ENCODE peak calls at places on chromosomes 3 and 15, in ten cellular contexts. One of them, this sample, is unnamed.

GRCh38 chr3:141875893-141876380 is 506 bp upstream of the ATP1B3 start:
- DNase-seq in posterior vena cava: peak
- DNase-seq in fibroblast of the aortic adventitia: peak
- DNase-seq in left kidney: peak
- DNase-seq in activated CD8-positive, alpha-beta T cell treated with anti-CD3 and anti-CD28 coated beads for 36 hours: peak
- DNase-seq in activated CD4-positive, alpha-beta T cell treated with anti-CD3 and anti-CD28 coated beads, Interleukin-2, amount 50 U/mL, for 24 hours: peak
- DNase-seq in fibroblast of pulmonary artery: peak
- DNase-seq in posterior cingulate gyrus: peak
- DNase-seq in NCI-H2171 treated with DMSO at 0.1 percent for 48 hours: peak
- DNase-seq in neuronal stem cell: peak
- DNase-seq in this sample: no peak

GRCh38 chr3:122974764-122975162 is 52.8 kb downstream of the SEMA5B start:
- DNase-seq in posterior vena cava: no peak
- DNase-seq in fibroblast of the aortic adventitia: peak
- DNase-seq in left kidney: no peak
- DNase-seq in activated CD8-positive, alpha-beta T cell treated with anti-CD3 and anti-CD28 coated beads for 36 hours: no peak
- DNase-seq in activated CD4-positive, alpha-beta T cell treated with anti-CD3 and anti-CD28 coated beads, Interleukin-2, amount 50 U/mL, for 24 hours: no peak
- DNase-seq in fibroblast of pulmonary artery: peak
- DNase-seq in posterior cingulate gyrus: no peak
- DNase-seq in NCI-H2171 treated with DMSO at 0.1 percent for 48 hours: no peak
- DNase-seq in neuronal stem cell: no peak
- DNase-seq in this sample: peak

GRCh38 chr15:90211440-90212168 is 10.5 kb downstream of the SEMA4B start:
- DNase-seq in posterior vena cava: no peak
- DNase-seq in fibroblast of the aortic adventitia: peak
- DNase-seq in left kidney: no peak
- DNase-seq in activated CD8-positive, alpha-beta T cell treated with anti-CD3 and anti-CD28 coated beads for 36 hours: no peak
- DNase-seq in activated CD4-positive, alpha-beta T cell treated with anti-CD3 and anti-CD28 coated beads, Interleukin-2, amount 50 U/mL, for 24 hours: no peak
- DNase-seq in fibroblast of pulmonary artery: no peak
- DNase-seq in posterior cingulate gyrus: no peak
- DNase-seq in NCI-H2171 treated with DMSO at 0.1 percent for 48 hours: no peak
- DNase-seq in neuronal stem cell: no peak
- DNase-seq in this sample: no peak

GRCh38 chr3:156859578-156859977 is 33.4 kb downstream of the LEKR1 start:
- DNase-seq in posterior vena cava: no peak
- DNase-seq in fibroblast of the aortic adventitia: no peak
- DNase-seq in left kidney: no peak
- DNase-seq in activated CD8-positive, alpha-beta T cell treated with anti-CD3 and anti-CD28 coated beads for 36 hours: no peak
- DNase-seq in activated CD4-positive, alpha-beta T cell treated with anti-CD3 and anti-CD28 coated beads, Interleukin-2, amount 50 U/mL, for 24 hours: no peak
- DNase-seq in fibroblast of pulmonary artery: no peak
- DNase-seq in posterior cingulate gyrus: no peak
- DNase-seq in NCI-H2171 treated with DMSO at 0.1 percent for 48 hours: no peak
- DNase-seq in neuronal stem cell: no peak
- DNase-seq in this sample: no peak

GRCh38 chr15:97893988-97894387 is 66.5 kb upstream of the ARRDC4 start:
- DNase-seq in posterior vena cava: no peak
- DNase-seq in fibroblast of the aortic adventitia: no peak
- DNase-seq in left kidney: no peak
- DNase-seq in activated CD8-positive, alpha-beta T cell treated with anti-CD3 and anti-CD28 coated beads for 36 hours: no peak
- DNase-seq in activated CD4-positive, alpha-beta T cell treated with anti-CD3 and anti-CD28 coated beads, Interleukin-2, amount 50 U/mL, for 24 hours: no peak
- DNase-seq in fibroblast of pulmonary artery: no peak
- DNase-seq in posterior cingulate gyrus: no peak
- DNase-seq in NCI-H2171 treated with DMSO at 0.1 percent for 48 hours: no peak
- DNase-seq in neuronal stem cell: no peak
- DNase-seq in this sample: no peak

GRCh38 chr3:25380222-25380739 is 47.8 kb upstream of the RARB start:
- DNase-seq in posterior vena cava: no peak
- DNase-seq in fibroblast of the aortic adventitia: no peak
- DNase-seq in left kidney: peak
- DNase-seq in activated CD8-positive, alpha-beta T cell treated with anti-CD3 and anti-CD28 coated beads for 36 hours: no peak
- DNase-seq in activated CD4-positive, alpha-beta T cell treated with anti-CD3 and anti-CD28 coated beads, Interleukin-2, amount 50 U/mL, for 24 hours: no peak
- DNase-seq in fibroblast of pulmonary artery: peak
- DNase-seq in posterior cingulate gyrus: no peak
- DNase-seq in NCI-H2171 treated with DMSO at 0.1 percent for 48 hours: no peak
- DNase-seq in neuronal stem cell: no peak
- DNase-seq in this sample: no peak

GRCh38 chr3:27877122-27878011 is 155.2 kb upstream of the EOMES start:
- DNase-seq in posterior vena cava: no peak
- DNase-seq in fibroblast of the aortic adventitia: no peak
- DNase-seq in left kidney: no peak
- DNase-seq in activated CD8-positive, alpha-beta T cell treated with anti-CD3 and anti-CD28 coated beads for 36 hours: peak
- DNase-seq in activated CD4-positive, alpha-beta T cell treated with anti-CD3 and anti-CD28 coated beads, Interleukin-2, amount 50 U/mL, for 24 hours: no peak
- DNase-seq in fibroblast of pulmonary artery: no peak
- DNase-seq in posterior cingulate gyrus: no peak
- DNase-seq in NCI-H2171 treated with DMSO at 0.1 percent for 48 hours: no peak
- DNase-seq in neuronal stem cell: no peak
- DNase-seq in this sample: no peak

GRCh38 chr15:97502038-97502437 is 458.5 kb upstream of the ARRDC4 start:
- DNase-seq in posterior vena cava: no peak
- DNase-seq in fibroblast of the aortic adventitia: peak
- DNase-seq in left kidney: peak
- DNase-seq in activated CD8-positive, alpha-beta T cell treated with anti-CD3 and anti-CD28 coated beads for 36 hours: no peak
- DNase-seq in activated CD4-positive, alpha-beta T cell treated with anti-CD3 and anti-CD28 coated beads, Interleukin-2, amount 50 U/mL, for 24 hours: no peak
- DNase-seq in fibroblast of pulmonary artery: peak
- DNase-seq in posterior cingulate gyrus: no peak
- DNase-seq in NCI-H2171 treated with DMSO at 0.1 percent for 48 hours: no peak
- DNase-seq in neuronal stem cell: no peak
- DNase-seq in this sample: no peak

GRCh38 chr3:57856675-57857074 is 100.6 kb downstream of the SLMAP start:
- DNase-seq in posterior vena cava: no peak
- DNase-seq in fibroblast of the aortic adventitia: no peak
- DNase-seq in left kidney: no peak
- DNase-seq in activated CD8-positive, alpha-beta T cell treated with anti-CD3 and anti-CD28 coated beads for 36 hours: no peak
- DNase-seq in activated CD4-positive, alpha-beta T cell treated with anti-CD3 and anti-CD28 coated beads, Interleukin-2, amount 50 U/mL, for 24 hours: no peak
- DNase-seq in fibroblast of pulmonary artery: peak
- DNase-seq in posterior cingulate gyrus: no peak
- DNase-seq in NCI-H2171 treated with DMSO at 0.1 percent for 48 hours: no peak
- DNase-seq in neuronal stem cell: no peak
- DNase-seq in this sample: no peak

GRCh38 chr3:78871048-78871447 is 896.8 kb downstream of the ROBO1 start:
- DNase-seq in posterior vena cava: no peak
- DNase-seq in fibroblast of the aortic adventitia: no peak
- DNase-seq in left kidney: no peak
- DNase-seq in activated CD8-positive, alpha-beta T cell treated with anti-CD3 and anti-CD28 coated beads for 36 hours: no peak
- DNase-seq in activated CD4-positive, alpha-beta T cell treated with anti-CD3 and anti-CD28 coated beads, Interleukin-2, amount 50 U/mL, for 24 hours: no peak
- DNase-seq in fibroblast of pulmonary artery: no peak
- DNase-seq in posterior cingulate gyrus: no peak
- DNase-seq in NCI-H2171 treated with DMSO at 0.1 percent for 48 hours: no peak
- DNase-seq in neuronal stem cell: no peak
- DNase-seq in this sample: no peak

GRCh38 chr3:171387047-171387446 is 73.2 kb downstream of the TNIK start:
- DNase-seq in posterior vena cava: no peak
- DNase-seq in fibroblast of the aortic adventitia: no peak
- DNase-seq in left kidney: no peak
- DNase-seq in activated CD8-positive, alpha-beta T cell treated with anti-CD3 and anti-CD28 coated beads for 36 hours: no peak
- DNase-seq in activated CD4-positive, alpha-beta T cell treated with anti-CD3 and anti-CD28 coated beads, Interleukin-2, amount 50 U/mL, for 24 hours: no peak
- DNase-seq in fibroblast of pulmonary artery: no peak
- DNase-seq in posterior cingulate gyrus: no peak
- DNase-seq in NCI-H2171 treated with DMSO at 0.1 percent for 48 hours: no peak
- DNase-seq in neuronal stem cell: no peak
- DNase-seq in this sample: no peak

GRCh38 chr15:68518785-68519430 is 59.9 kb upstream of the CORO2B start:
- DNase-seq in posterior vena cava: no peak
- DNase-seq in fibroblast of the aortic adventitia: no peak
- DNase-seq in left kidney: no peak
- DNase-seq in activated CD8-positive, alpha-beta T cell treated with anti-CD3 and anti-CD28 coated beads for 36 hours: no peak
- DNase-seq in activated CD4-positive, alpha-beta T cell treated with anti-CD3 and anti-CD28 coated beads, Interleukin-2, amount 50 U/mL, for 24 hours: no peak
- DNase-seq in fibroblast of pulmonary artery: no peak
- DNase-seq in posterior cingulate gyrus: no peak
- DNase-seq in NCI-H2171 treated with DMSO at 0.1 percent for 48 hours: peak
- DNase-seq in neuronal stem cell: no peak
- DNase-seq in this sample: no peak

GRCh38 chr3:132255041-132255745 is 62.0 kb upstream of the ACP3 start:
- DNase-seq in posterior vena cava: no peak
- DNase-seq in fibroblast of the aortic adventitia: peak
- DNase-seq in left kidney: no peak
- DNase-seq in activated CD8-positive, alpha-beta T cell treated with anti-CD3 and anti-CD28 coated beads for 36 hours: no peak
- DNase-seq in activated CD4-positive, alpha-beta T cell treated with anti-CD3 and anti-CD28 coated beads, Interleukin-2, amount 50 U/mL, for 24 hours: no peak
- DNase-seq in fibroblast of pulmonary artery: peak
- DNase-seq in posterior cingulate gyrus: no peak
- DNase-seq in NCI-H2171 treated with DMSO at 0.1 percent for 48 hours: no peak
- DNase-seq in neuronal stem cell: no peak
- DNase-seq in this sample: peak

GRCh38 chr3:123447749-123448502 is 964 bp downstream of the ADCY5 start:
- DNase-seq in posterior vena cava: no peak
- DNase-seq in fibroblast of the aortic adventitia: no peak
- DNase-seq in left kidney: peak
- DNase-seq in activated CD8-positive, alpha-beta T cell treated with anti-CD3 and anti-CD28 coated beads for 36 hours: peak
- DNase-seq in activated CD4-positive, alpha-beta T cell treated with anti-CD3 and anti-CD28 coated beads, Interleukin-2, amount 50 U/mL, for 24 hours: no peak
- DNase-seq in fibroblast of pulmonary artery: peak
- DNase-seq in posterior cingulate gyrus: no peak
- DNase-seq in NCI-H2171 treated with DMSO at 0.1 percent for 48 hours: peak
- DNase-seq in neuronal stem cell: peak
- DNase-seq in this sample: no peak

GRCh38 chr3:34200576-34200975 is 402.1 kb downstream of the PDCD6IP start:
- DNase-seq in posterior vena cava: no peak
- DNase-seq in fibroblast of the aortic adventitia: no peak
- DNase-seq in left kidney: no peak
- DNase-seq in activated CD8-positive, alpha-beta T cell treated with anti-CD3 and anti-CD28 coated beads for 36 hours: no peak
- DNase-seq in activated CD4-positive, alpha-beta T cell treated with anti-CD3 and anti-CD28 coated beads, Interleukin-2, amount 50 U/mL, for 24 hours: no peak
- DNase-seq in fibroblast of pulmonary artery: no peak
- DNase-seq in posterior cingulate gyrus: no peak
- DNase-seq in NCI-H2171 treated with DMSO at 0.1 percent for 48 hours: peak
- DNase-seq in neuronal stem cell: no peak
- DNase-seq in this sample: no peak

GRCh38 chr15:95459288-95459687 is 871.2 kb upstream of the NR2F2 start:
- DNase-seq in posterior vena cava: no peak
- DNase-seq in fibroblast of the aortic adventitia: peak
- DNase-seq in left kidney: peak
- DNase-seq in activated CD8-positive, alpha-beta T cell treated with anti-CD3 and anti-CD28 coated beads for 36 hours: no peak
- DNase-seq in activated CD4-positive, alpha-beta T cell treated with anti-CD3 and anti-CD28 coated beads, Interleukin-2, amount 50 U/mL, for 24 hours: no peak
- DNase-seq in fibroblast of pulmonary artery: peak
- DNase-seq in posterior cingulate gyrus: no peak
- DNase-seq in NCI-H2171 treated with DMSO at 0.1 percent for 48 hours: no peak
- DNase-seq in neuronal stem cell: no peak
- DNase-seq in this sample: peak

GRCh38 chr3:100517276-100517675 is 24.9 kb downstream of the TMEM45A start:
- DNase-seq in posterior vena cava: no peak
- DNase-seq in fibroblast of the aortic adventitia: peak
- DNase-seq in left kidney: no peak
- DNase-seq in activated CD8-positive, alpha-beta T cell treated with anti-CD3 and anti-CD28 coated beads for 36 hours: no peak
- DNase-seq in activated CD4-positive, alpha-beta T cell treated with anti-CD3 and anti-CD28 coated beads, Interleukin-2, amount 50 U/mL, for 24 hours: no peak
- DNase-seq in fibroblast of pulmonary artery: no peak
- DNase-seq in posterior cingulate gyrus: no peak
- DNase-seq in NCI-H2171 treated with DMSO at 0.1 percent for 48 hours: no peak
- DNase-seq in neuronal stem cell: no peak
- DNase-seq in this sample: no peak

GRCh38 chr15:67821784-67822451 is 3.4 kb upstream of the SKOR1 start:
- DNase-seq in posterior vena cava: peak
- DNase-seq in fibroblast of the aortic adventitia: no peak
- DNase-seq in left kidney: no peak
- DNase-seq in activated CD8-positive, alpha-beta T cell treated with anti-CD3 and anti-CD28 coated beads for 36 hours: no peak
- DNase-seq in activated CD4-positive, alpha-beta T cell treated with anti-CD3 and anti-CD28 coated beads, Interleukin-2, amount 50 U/mL, for 24 hours: no peak
- DNase-seq in fibroblast of pulmonary artery: no peak
- DNase-seq in posterior cingulate gyrus: no peak
- DNase-seq in NCI-H2171 treated with DMSO at 0.1 percent for 48 hours: no peak
- DNase-seq in neuronal stem cell: no peak
- DNase-seq in this sample: no peak

GRCh38 chr15:69032703-69033373 is 18.3 kb downstream of the NOX5 start:
- DNase-seq in posterior vena cava: no peak
- DNase-seq in fibroblast of the aortic adventitia: no peak
- DNase-seq in left kidney: no peak
- DNase-seq in activated CD8-positive, alpha-beta T cell treated with anti-CD3 and anti-CD28 coated beads for 36 hours: no peak
- DNase-seq in activated CD4-positive, alpha-beta T cell treated with anti-CD3 and anti-CD28 coated beads, Interleukin-2, amount 50 U/mL, for 24 hours: no peak
- DNase-seq in fibroblast of pulmonary artery: no peak
- DNase-seq in posterior cingulate gyrus: no peak
- DNase-seq in NCI-H2171 treated with DMSO at 0.1 percent for 48 hours: no peak
- DNase-seq in neuronal stem cell: no peak
- DNase-seq in this sample: no peak

GRCh38 chr3:13019243-13019701 is 54.0 kb downstream of the IQSEC1 start:
- DNase-seq in posterior vena cava: peak
- DNase-seq in fibroblast of the aortic adventitia: peak
- DNase-seq in left kidney: peak
- DNase-seq in activated CD8-positive, alpha-beta T cell treated with anti-CD3 and anti-CD28 coated beads for 36 hours: no peak
- DNase-seq in activated CD4-positive, alpha-beta T cell treated with anti-CD3 and anti-CD28 coated beads, Interleukin-2, amount 50 U/mL, for 24 hours: no peak
- DNase-seq in fibroblast of pulmonary artery: peak
- DNase-seq in posterior cingulate gyrus: no peak
- DNase-seq in NCI-H2171 treated with DMSO at 0.1 percent for 48 hours: no peak
- DNase-seq in neuronal stem cell: peak
- DNase-seq in this sample: peak

GRCh38 chr3:62211675-62212429 is 161.5 kb downstream of the FEZF2 start:
- DNase-seq in posterior vena cava: no peak
- DNase-seq in fibroblast of the aortic adventitia: no peak
- DNase-seq in left kidney: peak
- DNase-seq in activated CD8-positive, alpha-beta T cell treated with anti-CD3 and anti-CD28 coated beads for 36 hours: no peak
- DNase-seq in activated CD4-positive, alpha-beta T cell treated with anti-CD3 and anti-CD28 coated beads, Interleukin-2, amount 50 U/mL, for 24 hours: no peak
- DNase-seq in fibroblast of pulmonary artery: no peak
- DNase-seq in posterior cingulate gyrus: no peak
- DNase-seq in NCI-H2171 treated with DMSO at 0.1 percent for 48 hours: peak
- DNase-seq in neuronal stem cell: no peak
- DNase-seq in this sample: no peak

This sample was measured in foreskin fibroblast.